ENCODE peak calls at places on chromosomes 3 and 15, in nine cellular contexts. A is GM23338; B is stimulated activated naive B cell treated with anti-CD40 and anti-IgM and Interleukin-4, amounts not matched to agents 10 μg/mL and 1 μg/mL and 100 μg/mL, for 72 hours; M is A549; R is sigmoid colon; V is naive thymus-derived CD4-positive, alpha-beta T cell; P is activated naive CD4-positive, alpha-beta T cell treated with anti-CD3 and anti-CD28 coated beads for 36 hours; L is amygdala; Y is HTR-8/SVneo. D is an unnamed sample.

GRCh38 chr3:30597131-30597768 is 9.2 kb upstream of the TGFBR2 start:
- DNase-seq in A (no peak), R (no peak), V (no peak), P (no peak), L (no peak), Y (peak), B (no peak), M (peak), D (no peak)

GRCh38 chr3:30626443-30627181 is 20.2 kb downstream of the TGFBR2 start:
- DNase-seq in R (no peak), B (no peak), L (no peak), V (no peak), M (no peak), Y (no peak), A (no peak), P (peak), D (no peak)

GRCh38 chr15:29103825-29104565 is 165.6 kb downstream of the NSMCE3 start:
- DNase-seq in B (peak), L (peak), P (peak), M (peak), Y (peak), R (peak), A (peak), V (peak), D (peak)

GRCh38 chr15:44712108-44713005 is 1.0 kb downstream of the B2M start:
- DNase-seq in M (peak), V (peak), A (no peak), Y (no peak), R (peak), P (peak), B (peak), L (peak), D (peak)

GRCh38 chr3:61237858-61238257 is 13.4 kb downstream of the FHIT start:
- DNase-seq in L (no peak), V (no peak), R (no peak), B (no peak), P (no peak), M (no peak), Y (no peak), A (no peak), D (no peak)

GRCh38 chr15:67922106-67922505 is 82.3 kb upstream of the RNU6-1 start:
- DNase-seq in Y (no peak), M (no peak), V (no peak), L (no peak), B (no peak), A (no peak), P (no peak), R (no peak), D (no peak)

GRCh38 chr15:80404057-80404718 is at the start of gene ARNT2:
- DNase-seq in Y (peak), V (no peak), R (no peak), B (no peak), P (no peak), L (peak), M (peak), A (peak), D (peak)

GRCh38 chr3:149506540-149506939 is 32.0 kb downstream of the TM4SF4 start:
- DNase-seq in A (no peak), R (no peak), P (no peak), Y (peak), L (no peak), B (no peak), M (no peak), V (no peak), D (no peak)

GRCh38 chr3:102206506-102207145 is 228.2 kb upstream of the ZPLD1 start:
- DNase-seq in R (peak), V (no peak), B (no peak), L (no peak), M (no peak), Y (no peak), P (peak), A (peak), D (no peak)

GRCh38 chr3:178056868-178057267 is 479.4 kb upstream of the KCNMB2 start:
- DNase-seq in A (no peak), V (no peak), Y (no peak), L (no peak), B (no peak), P (no peak), R (no peak), M (no peak), D (no peak)

GRCh38 chr15:88331291-88331690 is 74.8 kb upstream of the NTRK3 start:
- DNase-seq in M (peak), P (peak), L (peak), Y (peak), B (peak), A (peak), R (no peak), V (peak), D (peak)

GRCh38 chr3:194112120-194113106 is 23.5 kb upstream of the HES1 start:
- DNase-seq in M (peak), Y (no peak), L (no peak), A (no peak), R (no peak), B (no peak), V (no peak), P (no peak), D (no peak)

GRCh38 chr15:70765504-70766281 is 2.3 kb upstream of the UACA start:
- DNase-seq in R (no peak), B (no peak), P (no peak), Y (no peak), V (no peak), M (no peak), A (no peak), L (no peak), D (no peak)

GRCh38 chr3:9500108-9501050 is 53.2 kb downstream of the LHFPL4 start:
- DNase-seq in B (peak), P (peak), L (no peak), A (peak), R (no peak), M (peak), V (peak), Y (peak), D (no peak)

GRCh38 chr3:136194409-136195257 is 1.5 kb downstream of the MSL2 start:
- DNase-seq in B (peak), R (no peak), Y (no peak), L (no peak), M (no peak), V (peak), P (peak), A (peak), D (peak)

GRCh38 chr15:99976811-99977271 is 243.6 kb upstream of the LYSMD4 start:
- DNase-seq in Y (no peak), A (no peak), L (no peak), B (no peak), M (no peak), R (no peak), V (no peak), P (no peak), D (no peak)

GRCh38 chr3:153087595-153088566 is 74.1 kb upstream of the RAP2B start:
- DNase-seq in A (no peak), R (no peak), V (no peak), Y (no peak), M (no peak), L (no peak), P (no peak), B (no peak), D (no peak)

GRCh38 chr3:13281657-13282527 is 138.2 kb downstream of the NUP210 start:
- DNase-seq in B (no peak), V (no peak), L (no peak), Y (peak), A (peak), M (peak), R (peak), P (no peak), D (no peak)

GRCh38 chr3:101861978-101862421 is 12.7 kb downstream of the NFKBIZ start:
- DNase-seq in B (no peak), M (no peak), Y (no peak), V (no peak), P (no peak), R (no peak), A (no peak), L (no peak), D (no peak)

GRCh38 chr3:109155828-109156227 is 19.3 kb downstream of the C3orf85 start:
- DNase-seq in Y (no peak), V (no peak), A (peak), M (no peak), R (no peak), B (no peak), P (no peak), L (no peak), D (no peak)

GRCh38 chr15:51907136-51907862 is 64.3 kb downstream of the LEO1 start:
- DNase-seq in P (no peak), V (no peak), M (peak), R (no peak), B (no peak), Y (no peak), A (peak), L (no peak), D (no peak)

GRCh38 chr3:105970283-105970682 is 101.5 kb upstream of the CBLB start:
- DNase-seq in R (no peak), Y (no peak), L (no peak), V (no peak), M (no peak), P (no peak), A (no peak), B (no peak), D (no peak)

GRCh38 chr3:98359993-98360675 is 6.5 kb downstream of the OR5K4 start:
- DNase-seq in A (peak), R (no peak), M (no peak), L (no peak), V (no peak), B (no peak), P (peak), Y (no peak), D (no peak)

GRCh38 chr3:105836533-105836932 is 32.3 kb downstream of the CBLB start:
- DNase-seq in B (no peak), M (no peak), R (no peak), V (no peak), P (peak), A (no peak), L (no peak), Y (peak), D (no peak)

GRCh38 chr3:182568206-182568605 is 225.1 kb upstream of the ATP11B start:
- DNase-seq in M (no peak), A (no peak), B (no peak), L (no peak), Y (no peak), P (no peak), V (no peak), R (no peak), D (no peak)

GRCh38 chr3:123766195-123767019 is 117.7 kb downstream of the MYLK start:
- DNase-seq in P (no peak), V (no peak), B (no peak), R (no peak), A (peak), Y (no peak), M (no peak), L (no peak), D (no peak)

GRCh38 chr15:89077750-89078149 is 10.5 kb upstream of the ABHD2 start:
- DNase-seq in P (no peak), M (no peak), Y (no peak), A (no peak), B (no peak), V (no peak), R (no peak), L (no peak), D (no peak)

D was measured in midbrain.